ENCODE peak calls at places on chromosomes 6 and 20, in ten cellular contexts. One of them, this sample, is unnamed.

GRCh38 chr6:30127238-30128093 is 8.5 kb upstream of the TRIM40 start:
- DNase-seq in neural crest cell: no peak
- DNase-seq in activated CD8-positive, alpha-beta memory T cell treated with anti-CD3 and anti-CD28 coated beads, Interleukin-2, amount 10 ng/mL, durations not matched to agents 7 days and 5 days: no peak
- DNase-seq in activated T-cell treated with anti-CD3 and anti-CD28 coated beads for 4 hours: no peak
- DNase-seq in mucosa of descending colon: no peak
- DNase-seq in nucleus accumbens: no peak
- DNase-seq in NCI-H1436: no peak
- DNase-seq in tibial nerve: no peak
- DNase-seq in stimulated activated naive CD8-positive, alpha-beta T cell treated with anti-CD3 and anti-CD28 coated beads, Interleukin-15, Interleukin-2, amounts not matched to agents 100 U/mL and 50 U/mL, for 24 hours: no peak
- DNase-seq in stimulated activated CD8-positive, alpha-beta memory T cell treated with anti-CD3 and anti-CD28 coated beads, Interleukin-4, amount 100 ng/mL, for 4 hours: no peak
- DNase-seq in this sample: no peak

GRCh38 chr20:64168381-64169088 is 4.3 kb downstream of the MYT1 start:
- DNase-seq in neural crest cell: no peak
- DNase-seq in activated CD8-positive, alpha-beta memory T cell treated with anti-CD3 and anti-CD28 coated beads, Interleukin-2, amount 10 ng/mL, durations not matched to agents 7 days and 5 days: no peak
- DNase-seq in activated T-cell treated with anti-CD3 and anti-CD28 coated beads for 4 hours: no peak
- DNase-seq in mucosa of descending colon: no peak
- DNase-seq in nucleus accumbens: no peak
- DNase-seq in NCI-H1436: no peak
- DNase-seq in tibial nerve: no peak
- DNase-seq in stimulated activated naive CD8-positive, alpha-beta T cell treated with anti-CD3 and anti-CD28 coated beads, Interleukin-15, Interleukin-2, amounts not matched to agents 100 U/mL and 50 U/mL, for 24 hours: no peak
- DNase-seq in stimulated activated CD8-positive, alpha-beta memory T cell treated with anti-CD3 and anti-CD28 coated beads, Interleukin-4, amount 100 ng/mL, for 4 hours: no peak
- DNase-seq in this sample: no peak

GRCh38 chr6:52834481-52834880 is 6.1 kb downstream of the GSTA5 start:
- DNase-seq in neural crest cell: no peak
- DNase-seq in activated CD8-positive, alpha-beta memory T cell treated with anti-CD3 and anti-CD28 coated beads, Interleukin-2, amount 10 ng/mL, durations not matched to agents 7 days and 5 days: no peak
- DNase-seq in activated T-cell treated with anti-CD3 and anti-CD28 coated beads for 4 hours: no peak
- DNase-seq in mucosa of descending colon: no peak
- DNase-seq in nucleus accumbens: no peak
- DNase-seq in NCI-H1436: no peak
- DNase-seq in tibial nerve: no peak
- DNase-seq in stimulated activated naive CD8-positive, alpha-beta T cell treated with anti-CD3 and anti-CD28 coated beads, Interleukin-15, Interleukin-2, amounts not matched to agents 100 U/mL and 50 U/mL, for 24 hours: no peak
- DNase-seq in stimulated activated CD8-positive, alpha-beta memory T cell treated with anti-CD3 and anti-CD28 coated beads, Interleukin-4, amount 100 ng/mL, for 4 hours: no peak
- DNase-seq in this sample: no peak

GRCh38 chr20:32558526-32558925 is 26.6 kb downstream of the NOL4L start:
- DNase-seq in neural crest cell: no peak
- DNase-seq in activated CD8-positive, alpha-beta memory T cell treated with anti-CD3 and anti-CD28 coated beads, Interleukin-2, amount 10 ng/mL, durations not matched to agents 7 days and 5 days: no peak
- DNase-seq in activated T-cell treated with anti-CD3 and anti-CD28 coated beads for 4 hours: no peak
- DNase-seq in mucosa of descending colon: no peak
- DNase-seq in nucleus accumbens: no peak
- DNase-seq in NCI-H1436: no peak
- DNase-seq in tibial nerve: no peak
- DNase-seq in stimulated activated naive CD8-positive, alpha-beta T cell treated with anti-CD3 and anti-CD28 coated beads, Interleukin-15, Interleukin-2, amounts not matched to agents 100 U/mL and 50 U/mL, for 24 hours: no peak
- DNase-seq in stimulated activated CD8-positive, alpha-beta memory T cell treated with anti-CD3 and anti-CD28 coated beads, Interleukin-4, amount 100 ng/mL, for 4 hours: no peak
- DNase-seq in this sample: no peak

GRCh38 chr6:116398366-116399005 is 27.7 kb downstream of the DSE start:
- DNase-seq in neural crest cell: no peak
- DNase-seq in activated CD8-positive, alpha-beta memory T cell treated with anti-CD3 and anti-CD28 coated beads, Interleukin-2, amount 10 ng/mL, durations not matched to agents 7 days and 5 days: no peak
- DNase-seq in activated T-cell treated with anti-CD3 and anti-CD28 coated beads for 4 hours: no peak
- DNase-seq in mucosa of descending colon: no peak
- DNase-seq in nucleus accumbens: no peak
- DNase-seq in NCI-H1436: no peak
- DNase-seq in tibial nerve: no peak
- DNase-seq in stimulated activated naive CD8-positive, alpha-beta T cell treated with anti-CD3 and anti-CD28 coated beads, Interleukin-15, Interleukin-2, amounts not matched to agents 100 U/mL and 50 U/mL, for 24 hours: no peak
- DNase-seq in stimulated activated CD8-positive, alpha-beta memory T cell treated with anti-CD3 and anti-CD28 coated beads, Interleukin-4, amount 100 ng/mL, for 4 hours: no peak
- DNase-seq in this sample: no peak

GRCh38 chr6:33779895-33780294 is 9.0 kb downstream of the LEMD2 start:
- DNase-seq in neural crest cell: no peak
- DNase-seq in activated CD8-positive, alpha-beta memory T cell treated with anti-CD3 and anti-CD28 coated beads, Interleukin-2, amount 10 ng/mL, durations not matched to agents 7 days and 5 days: no peak
- DNase-seq in activated T-cell treated with anti-CD3 and anti-CD28 coated beads for 4 hours: no peak
- DNase-seq in mucosa of descending colon: no peak
- DNase-seq in nucleus accumbens: no peak
- DNase-seq in NCI-H1436: no peak
- DNase-seq in tibial nerve: no peak
- DNase-seq in stimulated activated naive CD8-positive, alpha-beta T cell treated with anti-CD3 and anti-CD28 coated beads, Interleukin-15, Interleukin-2, amounts not matched to agents 100 U/mL and 50 U/mL, for 24 hours: no peak
- DNase-seq in stimulated activated CD8-positive, alpha-beta memory T cell treated with anti-CD3 and anti-CD28 coated beads, Interleukin-4, amount 100 ng/mL, for 4 hours: no peak
- DNase-seq in this sample: no peak

GRCh38 chr6:8229913-8230312 is 127.6 kb upstream of the EEF1E1 start:
- DNase-seq in neural crest cell: no peak
- DNase-seq in activated CD8-positive, alpha-beta memory T cell treated with anti-CD3 and anti-CD28 coated beads, Interleukin-2, amount 10 ng/mL, durations not matched to agents 7 days and 5 days: no peak
- DNase-seq in activated T-cell treated with anti-CD3 and anti-CD28 coated beads for 4 hours: no peak
- DNase-seq in mucosa of descending colon: no peak
- DNase-seq in nucleus accumbens: no peak
- DNase-seq in NCI-H1436: no peak
- DNase-seq in tibial nerve: no peak
- DNase-seq in stimulated activated naive CD8-positive, alpha-beta T cell treated with anti-CD3 and anti-CD28 coated beads, Interleukin-15, Interleukin-2, amounts not matched to agents 100 U/mL and 50 U/mL, for 24 hours: no peak
- DNase-seq in stimulated activated CD8-positive, alpha-beta memory T cell treated with anti-CD3 and anti-CD28 coated beads, Interleukin-4, amount 100 ng/mL, for 4 hours: no peak
- DNase-seq in this sample: no peak

GRCh38 chr6:88238901-88239300 is 72.8 kb upstream of the CNR1 start:
- DNase-seq in neural crest cell: no peak
- DNase-seq in activated CD8-positive, alpha-beta memory T cell treated with anti-CD3 and anti-CD28 coated beads, Interleukin-2, amount 10 ng/mL, durations not matched to agents 7 days and 5 days: no peak
- DNase-seq in activated T-cell treated with anti-CD3 and anti-CD28 coated beads for 4 hours: no peak
- DNase-seq in mucosa of descending colon: no peak
- DNase-seq in nucleus accumbens: no peak
- DNase-seq in NCI-H1436: no peak
- DNase-seq in tibial nerve: no peak
- DNase-seq in stimulated activated naive CD8-positive, alpha-beta T cell treated with anti-CD3 and anti-CD28 coated beads, Interleukin-15, Interleukin-2, amounts not matched to agents 100 U/mL and 50 U/mL, for 24 hours: no peak
- DNase-seq in stimulated activated CD8-positive, alpha-beta memory T cell treated with anti-CD3 and anti-CD28 coated beads, Interleukin-4, amount 100 ng/mL, for 4 hours: no peak
- DNase-seq in this sample: no peak

GRCh38 chr6:141956046-141956761 is 176.5 kb upstream of the GJE1 start:
- DNase-seq in neural crest cell: no peak
- DNase-seq in activated CD8-positive, alpha-beta memory T cell treated with anti-CD3 and anti-CD28 coated beads, Interleukin-2, amount 10 ng/mL, durations not matched to agents 7 days and 5 days: no peak
- DNase-seq in activated T-cell treated with anti-CD3 and anti-CD28 coated beads for 4 hours: no peak
- DNase-seq in mucosa of descending colon: no peak
- DNase-seq in nucleus accumbens: no peak
- DNase-seq in NCI-H1436: no peak
- DNase-seq in tibial nerve: no peak
- DNase-seq in stimulated activated naive CD8-positive, alpha-beta T cell treated with anti-CD3 and anti-CD28 coated beads, Interleukin-15, Interleukin-2, amounts not matched to agents 100 U/mL and 50 U/mL, for 24 hours: no peak
- DNase-seq in stimulated activated CD8-positive, alpha-beta memory T cell treated with anti-CD3 and anti-CD28 coated beads, Interleukin-4, amount 100 ng/mL, for 4 hours: no peak
- DNase-seq in this sample: no peak

This sample was measured in left ventricle myocardium superior.